ENCODE peak calls at places on chromosomes 3 and 15, in four cellular contexts. E is HT-29, R is EL, J is kidney glomerular epithelial cell. D is an unnamed sample.

GRCh38 chr3:43346990-43347749 is 60.8 kb downstream of the SNRK start:
- DNase-seq in E (no peak), J (no peak), R (no peak), D (peak)

GRCh38 chr3:141972394-141972793 is 96.0 kb downstream of the ATP1B3 start:
- DNase-seq in E (no peak), J (no peak), R (no peak), D (no peak)

GRCh38 chr3:53749428-53749827 is 96.8 kb downstream of the CHDH start:
- DNase-seq in R (no peak), J (no peak), E (no peak), D (no peak)

GRCh38 chr3:114274929-114275328 is 18.9 kb upstream of the TIGIT start:
- DNase-seq in R (peak), J (peak), E (no peak), D (peak)

GRCh38 chr3:98733055-98733777 is 29.9 kb upstream of the ST3GAL6 start:
- DNase-seq in E (no peak), R (peak), J (peak), D (peak)

GRCh38 chr15:95032181-95032580 is 800.8 kb downstream of the MCTP2 start:
- DNase-seq in E (no peak), R (peak), J (no peak), D (peak)

GRCh38 chr3:55191911-55192787 is 264.3 kb upstream of the LRTM1 start:
- DNase-seq in E (no peak), R (peak), J (peak), D (peak)

GRCh38 chr3:127597020-127597771 is 1.0 kb upstream of the MCM2 start:
- DNase-seq in R (no peak), J (no peak), E (no peak), D (no peak)

GRCh38 chr15:40906947-40907802 is 12.9 kb downstream of the VPS18 start:
- DNase-seq in R (peak), J (no peak), E (peak), D (no peak)

GRCh38 chr3:15286022-15286421 is 46.4 kb downstream of the SH3BP5 start:
- DNase-seq in R (no peak), E (no peak), J (no peak), D (no peak)

GRCh38 chr15:90539789-90540188 is 10.1 kb downstream of the CRTC3 start:
- DNase-seq in R (no peak), J (no peak), E (no peak), D (no peak)

GRCh38 chr3:69309810-69310209 is 76.1 kb downstream of the FRMD4B start:
- DNase-seq in R (peak), J (peak), E (no peak), D (peak)

GRCh38 chr3:184508938-184509337 is 52.6 kb upstream of the EPHB3 start:
- DNase-seq in R (no peak), J (no peak), E (no peak), D (no peak)

GRCh38 chr3:187264946-187265345 is 26.6 kb downstream of the MASP1 start:
- DNase-seq in J (no peak), E (no peak), R (peak), D (peak)

GRCh38 chr3:113495035-113495434 is 19.9 kb downstream of the SPICE1 start:
- DNase-seq in E (peak), J (peak), R (peak), D (peak)

GRCh38 chr15:30922469-30923311 is 19.0 kb downstream of the FAN1 start:
- DNase-seq in E (peak), J (peak), R (peak), D (peak)

GRCh38 chr15:77821188-77821958 is 188.7 kb upstream of the LINGO1 start:
- DNase-seq in R (peak), E (peak), J (peak), D (peak)

GRCh38 chr15:56893349-56893678 is 25.1 kb upstream of the TCF12 start:
- DNase-seq in E (no peak), R (no peak), J (no peak), D (no peak)

GRCh38 chr15:91855684-91856553 is 2.4 kb downstream of the SLCO3A1 start:
- DNase-seq in E (peak), J (peak), R (no peak), D (no peak)

GRCh38 chr15:84749111-84749991 is 959 bp downstream of the ZNF592 start:
- DNase-seq in J (no peak), R (peak), E (peak), D (peak)

GRCh38 chr3:41572092-41572491 is 372.8 kb downstream of the CTNNB1 start:
- DNase-seq in J (no peak), E (no peak), R (no peak), D (no peak)

GRCh38 chr15:99436472-99437314 is 129.1 kb upstream of the MEF2A start:
- DNase-seq in R (no peak), E (no peak), J (no peak), D (no peak)

GRCh38 chr3:143207338-143207961 is 87.9 kb downstream of the CHST2 start:
- DNase-seq in E (no peak), J (peak), R (peak), D (peak)

GRCh38 chr3:58101499-58102370 is 93.5 kb downstream of the FLNB start:
- DNase-seq in E (no peak), R (no peak), J (no peak), D (no peak)

GRCh38 chr3:120561251-120562045 is 34.7 kb upstream of the NDUFB4 start:
- DNase-seq in R (peak), E (peak), J (peak), D (peak)

GRCh38 chr3:147412917-147413711 is 3.9 kb downstream of the ZIC1 start:
- DNase-seq in E (no peak), R (no peak), J (no peak), D (no peak)

GRCh38 chr3:195248281-195248680 is 22.7 kb downstream of the XXYLT1 start:
- DNase-seq in E (no peak), J (no peak), R (no peak), D (no peak)

GRCh38 chr15:86183765-86184491 is 104.3 kb downstream of the AGBL1 start:
- DNase-seq in J (no peak), E (no peak), R (no peak), D (no peak)

GRCh38 chr3:113697192-113698090 is 999 bp upstream of the USF3 start:
- DNase-seq in J (peak), R (peak), E (peak), D (peak)

GRCh38 chr15:68641376-68641775 is 62.6 kb downstream of the CORO2B start:
- DNase-seq in E (no peak), J (no peak), R (no peak), D (no peak)

GRCh38 chr15:68100194-68100593 is 46.1 kb downstream of the PIAS1 start:
- DNase-seq in J (no peak), R (no peak), E (no peak), D (no peak)

GRCh38 chr15:65767895-65768294 is 24.2 kb downstream of the DENND4A start:
- DNase-seq in R (no peak), J (no peak), E (no peak), D (no peak)

GRCh38 chr15:23504003-23504402 is 57.0 kb upstream of the GOLGA6L2 start:
- DNase-seq in J (no peak), R (no peak), E (no peak), D (no peak)

GRCh38 chr3:12501360-12502020 is 17.2 kb downstream of the TSEN2 start:
- DNase-seq in R (peak), J (no peak), E (no peak), D (peak)

D was measured in iris pigment epithelial cell.